ENCODE peak calls at places on chromosomes 7 and 10, in ten cellular contexts. One of them, this sample, is unnamed.

GRCh38 chr10:42962902-42963231 is 114.0 kb upstream of the RET start:
- DNase-seq in bronchial epithelial cell: no peak
- DNase-seq in stimulated activated CD8-positive, alpha-beta memory T cell treated with anti-CD3 and anti-CD28 coated beads, Interleukin-4, amount 100 ng/mL, for 48 hours: peak; percentile 7
- DNase-seq in fibroblast of gingiva: no peak
- DNase-seq in NCI-H1092 treated with DMSO at 0.1 percent for 48 hours: no peak
- DNase-seq in stimulated activated CD4-positive, alpha-beta T cell treated with anti-CD3 and anti-CD28 coated beads, Interleukin-1b, Interleukin-23, amount 100 ng/mL, for 4 hours: no peak
- DNase-seq in iPS-NIHi11: no peak
- DNase-seq in T-helper 9 cell: no peak
- DNase-seq in ACHN: no peak
- DNase-seq in M059J: no peak
- DNase-seq in this sample: no peak

GRCh38 chr7:52684388-52684787 is 351.0 kb upstream of the POM121L12 start:
- DNase-seq in stimulated activated CD4-positive, alpha-beta T cell treated with anti-CD3 and anti-CD28 coated beads, Interleukin-1b, Interleukin-23, amount 100 ng/mL, for 4 hours: no peak
- DNase-seq in stimulated activated CD8-positive, alpha-beta memory T cell treated with anti-CD3 and anti-CD28 coated beads, Interleukin-4, amount 100 ng/mL, for 48 hours: no peak
- DNase-seq in bronchial epithelial cell: no peak
- DNase-seq in M059J: no peak
- DNase-seq in iPS-NIHi11: no peak
- DNase-seq in fibroblast of gingiva: no peak
- DNase-seq in T-helper 9 cell: no peak
- DNase-seq in ACHN: no peak
- DNase-seq in NCI-H1092 treated with DMSO at 0.1 percent for 48 hours: no peak
- DNase-seq in this sample: no peak

GRCh38 chr10:24551161-24551560 is 172.5 kb downstream of the ARHGAP21 start:
- DNase-seq in fibroblast of gingiva: no peak
- DNase-seq in bronchial epithelial cell: peak; percentile 56
- DNase-seq in ACHN: no peak
- DNase-seq in stimulated activated CD8-positive, alpha-beta memory T cell treated with anti-CD3 and anti-CD28 coated beads, Interleukin-4, amount 100 ng/mL, for 48 hours: no peak
- DNase-seq in iPS-NIHi11: peak; percentile 22
- DNase-seq in stimulated activated CD4-positive, alpha-beta T cell treated with anti-CD3 and anti-CD28 coated beads, Interleukin-1b, Interleukin-23, amount 100 ng/mL, for 4 hours: no peak
- DNase-seq in T-helper 9 cell: no peak
- DNase-seq in M059J: no peak
- DNase-seq in NCI-H1092 treated with DMSO at 0.1 percent for 48 hours: no peak
- DNase-seq in this sample: no peak

GRCh38 chr7:157495177-157495553 is 158.4 kb downstream of the DNAJB6 start:
- DNase-seq in ACHN: no peak
- DNase-seq in NCI-H1092 treated with DMSO at 0.1 percent for 48 hours: no peak
- DNase-seq in iPS-NIHi11: no peak
- DNase-seq in fibroblast of gingiva: no peak
- DNase-seq in stimulated activated CD8-positive, alpha-beta memory T cell treated with anti-CD3 and anti-CD28 coated beads, Interleukin-4, amount 100 ng/mL, for 48 hours: peak; percentile 32
- DNase-seq in stimulated activated CD4-positive, alpha-beta T cell treated with anti-CD3 and anti-CD28 coated beads, Interleukin-1b, Interleukin-23, amount 100 ng/mL, for 4 hours: no peak
- DNase-seq in T-helper 9 cell: no peak
- DNase-seq in bronchial epithelial cell: no peak
- DNase-seq in M059J: no peak
- DNase-seq in this sample: no peak

GRCh38 chr7:164882-165660 is 27.3 kb upstream of the FAM20C start:
- DNase-seq in bronchial epithelial cell: no peak
- DNase-seq in iPS-NIHi11: peak; percentile 9
- DNase-seq in fibroblast of gingiva: no peak
- DNase-seq in T-helper 9 cell: no peak
- DNase-seq in stimulated activated CD4-positive, alpha-beta T cell treated with anti-CD3 and anti-CD28 coated beads, Interleukin-1b, Interleukin-23, amount 100 ng/mL, for 4 hours: no peak
- DNase-seq in ACHN: no peak
- DNase-seq in M059J: no peak
- DNase-seq in stimulated activated CD8-positive, alpha-beta memory T cell treated with anti-CD3 and anti-CD28 coated beads, Interleukin-4, amount 100 ng/mL, for 48 hours: no peak
- DNase-seq in NCI-H1092 treated with DMSO at 0.1 percent for 48 hours: no peak
- DNase-seq in this sample: no peak

GRCh38 chr10:80619036-80619435 is 81.3 kb downstream of the SH2D4B start:
- DNase-seq in bronchial epithelial cell: peak; percentile 94
- DNase-seq in stimulated activated CD8-positive, alpha-beta memory T cell treated with anti-CD3 and anti-CD28 coated beads, Interleukin-4, amount 100 ng/mL, for 48 hours: no peak
- DNase-seq in fibroblast of gingiva: no peak
- DNase-seq in ACHN: no peak
- DNase-seq in M059J: no peak
- DNase-seq in NCI-H1092 treated with DMSO at 0.1 percent for 48 hours: no peak
- DNase-seq in T-helper 9 cell: no peak
- DNase-seq in stimulated activated CD4-positive, alpha-beta T cell treated with anti-CD3 and anti-CD28 coated beads, Interleukin-1b, Interleukin-23, amount 100 ng/mL, for 4 hours: no peak
- DNase-seq in iPS-NIHi11: no peak
- DNase-seq in this sample: no peak

GRCh38 chr10:66209025-66209424 is 716.8 kb upstream of the LRRTM3 start:
- DNase-seq in stimulated activated CD8-positive, alpha-beta memory T cell treated with anti-CD3 and anti-CD28 coated beads, Interleukin-4, amount 100 ng/mL, for 48 hours: no peak
- DNase-seq in NCI-H1092 treated with DMSO at 0.1 percent for 48 hours: no peak
- DNase-seq in bronchial epithelial cell: peak; percentile 21
- DNase-seq in M059J: no peak
- DNase-seq in ACHN: no peak
- DNase-seq in stimulated activated CD4-positive, alpha-beta T cell treated with anti-CD3 and anti-CD28 coated beads, Interleukin-1b, Interleukin-23, amount 100 ng/mL, for 4 hours: no peak
- DNase-seq in fibroblast of gingiva: no peak
- DNase-seq in iPS-NIHi11: no peak
- DNase-seq in T-helper 9 cell: no peak
- DNase-seq in this sample: no peak

GRCh38 chr10:75430000-75430763 is 1.2 kb upstream of the LRMDA start:
- DNase-seq in stimulated activated CD4-positive, alpha-beta T cell treated with anti-CD3 and anti-CD28 coated beads, Interleukin-1b, Interleukin-23, amount 100 ng/mL, for 4 hours: no peak
- DNase-seq in iPS-NIHi11: peak; percentile 74
- DNase-seq in stimulated activated CD8-positive, alpha-beta memory T cell treated with anti-CD3 and anti-CD28 coated beads, Interleukin-4, amount 100 ng/mL, for 48 hours: no peak
- DNase-seq in M059J: peak; percentile 21
- DNase-seq in T-helper 9 cell: no peak
- DNase-seq in bronchial epithelial cell: peak; percentile 91
- DNase-seq in fibroblast of gingiva: no peak
- DNase-seq in NCI-H1092 treated with DMSO at 0.1 percent for 48 hours: no peak
- DNase-seq in ACHN: no peak
- DNase-seq in this sample: peak; percentile 32

GRCh38 chr7:80858141-80858903 is 60.5 kb downstream of the SEMA3C start:
- DNase-seq in stimulated activated CD4-positive, alpha-beta T cell treated with anti-CD3 and anti-CD28 coated beads, Interleukin-1b, Interleukin-23, amount 100 ng/mL, for 4 hours: no peak
- DNase-seq in ACHN: no peak
- DNase-seq in M059J: peak; percentile 52
- DNase-seq in T-helper 9 cell: no peak
- DNase-seq in NCI-H1092 treated with DMSO at 0.1 percent for 48 hours: no peak
- DNase-seq in iPS-NIHi11: no peak
- DNase-seq in fibroblast of gingiva: peak; percentile 14
- DNase-seq in bronchial epithelial cell: peak; percentile 49
- DNase-seq in stimulated activated CD8-positive, alpha-beta memory T cell treated with anti-CD3 and anti-CD28 coated beads, Interleukin-4, amount 100 ng/mL, for 48 hours: no peak
- DNase-seq in this sample: no peak

GRCh38 chr7:32579776-32580175 is 84.5 kb downstream of the AVL9 start:
- DNase-seq in T-helper 9 cell: no peak
- DNase-seq in stimulated activated CD4-positive, alpha-beta T cell treated with anti-CD3 and anti-CD28 coated beads, Interleukin-1b, Interleukin-23, amount 100 ng/mL, for 4 hours: no peak
- DNase-seq in fibroblast of gingiva: no peak
- DNase-seq in iPS-NIHi11: no peak
- DNase-seq in bronchial epithelial cell: no peak
- DNase-seq in M059J: peak; percentile 14
- DNase-seq in NCI-H1092 treated with DMSO at 0.1 percent for 48 hours: no peak
- DNase-seq in ACHN: no peak
- DNase-seq in stimulated activated CD8-positive, alpha-beta memory T cell treated with anti-CD3 and anti-CD28 coated beads, Interleukin-4, amount 100 ng/mL, for 48 hours: no peak
- DNase-seq in this sample: no peak

GRCh38 chr10:100183482-100183881 is 2.3 kb downstream of the ERLIN1 start:
- DNase-seq in bronchial epithelial cell: peak; percentile 91
- DNase-seq in NCI-H1092 treated with DMSO at 0.1 percent for 48 hours: no peak
- DNase-seq in iPS-NIHi11: no peak
- DNase-seq in M059J: no peak
- DNase-seq in T-helper 9 cell: no peak
- DNase-seq in fibroblast of gingiva: peak; percentile 37
- DNase-seq in stimulated activated CD8-positive, alpha-beta memory T cell treated with anti-CD3 and anti-CD28 coated beads, Interleukin-4, amount 100 ng/mL, for 48 hours: no peak
- DNase-seq in ACHN: no peak
- DNase-seq in stimulated activated CD4-positive, alpha-beta T cell treated with anti-CD3 and anti-CD28 coated beads, Interleukin-1b, Interleukin-23, amount 100 ng/mL, for 4 hours: no peak
- DNase-seq in this sample: no peak

GRCh38 chr10:11553773-11554381 is 57.6 kb downstream of the USP6NL start:
- DNase-seq in fibroblast of gingiva: no peak
- DNase-seq in M059J: no peak
- DNase-seq in ACHN: no peak
- DNase-seq in stimulated activated CD4-positive, alpha-beta T cell treated with anti-CD3 and anti-CD28 coated beads, Interleukin-1b, Interleukin-23, amount 100 ng/mL, for 4 hours: no peak
- DNase-seq in iPS-NIHi11: no peak
- DNase-seq in T-helper 9 cell: no peak
- DNase-seq in bronchial epithelial cell: no peak
- DNase-seq in stimulated activated CD8-positive, alpha-beta memory T cell treated with anti-CD3 and anti-CD28 coated beads, Interleukin-4, amount 100 ng/mL, for 48 hours: no peak
- DNase-seq in NCI-H1092 treated with DMSO at 0.1 percent for 48 hours: no peak
- DNase-seq in this sample: no peak

GRCh38 chr7:101947899-101948298 is 130.5 kb downstream of the CUX1 start:
- DNase-seq in stimulated activated CD8-positive, alpha-beta memory T cell treated with anti-CD3 and anti-CD28 coated beads, Interleukin-4, amount 100 ng/mL, for 48 hours: no peak
- DNase-seq in NCI-H1092 treated with DMSO at 0.1 percent for 48 hours: peak; percentile 82
- DNase-seq in iPS-NIHi11: no peak
- DNase-seq in M059J: no peak
- DNase-seq in bronchial epithelial cell: no peak
- DNase-seq in T-helper 9 cell: no peak
- DNase-seq in ACHN: no peak
- DNase-seq in stimulated activated CD4-positive, alpha-beta T cell treated with anti-CD3 and anti-CD28 coated beads, Interleukin-1b, Interleukin-23, amount 100 ng/mL, for 4 hours: no peak
- DNase-seq in fibroblast of gingiva: no peak
- DNase-seq in this sample: no peak

GRCh38 chr10:11409357-11409756 is 202.1 kb downstream of the USP6NL start:
- DNase-seq in M059J: no peak
- DNase-seq in T-helper 9 cell: no peak
- DNase-seq in stimulated activated CD4-positive, alpha-beta T cell treated with anti-CD3 and anti-CD28 coated beads, Interleukin-1b, Interleukin-23, amount 100 ng/mL, for 4 hours: no peak
- DNase-seq in fibroblast of gingiva: no peak
- DNase-seq in NCI-H1092 treated with DMSO at 0.1 percent for 48 hours: no peak
- DNase-seq in stimulated activated CD8-positive, alpha-beta memory T cell treated with anti-CD3 and anti-CD28 coated beads, Interleukin-4, amount 100 ng/mL, for 48 hours: no peak
- DNase-seq in bronchial epithelial cell: no peak
- DNase-seq in iPS-NIHi11: no peak
- DNase-seq in ACHN: no peak
- DNase-seq in this sample: no peak

GRCh38 chr10:13117842-13118783 is 18.1 kb downstream of the OPTN start:
- DNase-seq in M059J: no peak
- DNase-seq in stimulated activated CD4-positive, alpha-beta T cell treated with anti-CD3 and anti-CD28 coated beads, Interleukin-1b, Interleukin-23, amount 100 ng/mL, for 4 hours: no peak
- DNase-seq in fibroblast of gingiva: no peak
- DNase-seq in T-helper 9 cell: no peak
- DNase-seq in iPS-NIHi11: no peak
- DNase-seq in bronchial epithelial cell: no peak
- DNase-seq in ACHN: no peak
- DNase-seq in stimulated activated CD8-positive, alpha-beta memory T cell treated with anti-CD3 and anti-CD28 coated beads, Interleukin-4, amount 100 ng/mL, for 48 hours: no peak
- DNase-seq in NCI-H1092 treated with DMSO at 0.1 percent for 48 hours: no peak
- DNase-seq in this sample: no peak

GRCh38 chr10:65033957-65034356 is 1512.8 kb downstream of the REEP3 start:
- DNase-seq in bronchial epithelial cell: no peak
- DNase-seq in iPS-NIHi11: no peak
- DNase-seq in T-helper 9 cell: no peak
- DNase-seq in M059J: no peak
- DNase-seq in stimulated activated CD4-positive, alpha-beta T cell treated with anti-CD3 and anti-CD28 coated beads, Interleukin-1b, Interleukin-23, amount 100 ng/mL, for 4 hours: no peak
- DNase-seq in ACHN: no peak
- DNase-seq in fibroblast of gingiva: no peak
- DNase-seq in NCI-H1092 treated with DMSO at 0.1 percent for 48 hours: no peak
- DNase-seq in stimulated activated CD8-positive, alpha-beta memory T cell treated with anti-CD3 and anti-CD28 coated beads, Interleukin-4, amount 100 ng/mL, for 48 hours: no peak
- DNase-seq in this sample: no peak

GRCh38 chr10:118965636-118966035 is 63.9 kb upstream of the NANOS1 start:
- DNase-seq in NCI-H1092 treated with DMSO at 0.1 percent for 48 hours: no peak
- DNase-seq in fibroblast of gingiva: no peak
- DNase-seq in iPS-NIHi11: no peak
- DNase-seq in bronchial epithelial cell: no peak
- DNase-seq in T-helper 9 cell: no peak
- DNase-seq in M059J: no peak
- DNase-seq in ACHN: no peak
- DNase-seq in stimulated activated CD8-positive, alpha-beta memory T cell treated with anti-CD3 and anti-CD28 coated beads, Interleukin-4, amount 100 ng/mL, for 48 hours: no peak
- DNase-seq in stimulated activated CD4-positive, alpha-beta T cell treated with anti-CD3 and anti-CD28 coated beads, Interleukin-1b, Interleukin-23, amount 100 ng/mL, for 4 hours: no peak
- DNase-seq in this sample: no peak

GRCh38 chr7:30162133-30162532 is 27.3 kb downstream of the MTURN start:
- DNase-seq in iPS-NIHi11: no peak
- DNase-seq in T-helper 9 cell: no peak
- DNase-seq in M059J: no peak
- DNase-seq in bronchial epithelial cell: no peak
- DNase-seq in ACHN: no peak
- DNase-seq in stimulated activated CD8-positive, alpha-beta memory T cell treated with anti-CD3 and anti-CD28 coated beads, Interleukin-4, amount 100 ng/mL, for 48 hours: no peak
- DNase-seq in fibroblast of gingiva: no peak
- DNase-seq in stimulated activated CD4-positive, alpha-beta T cell treated with anti-CD3 and anti-CD28 coated beads, Interleukin-1b, Interleukin-23, amount 100 ng/mL, for 4 hours: no peak
- DNase-seq in NCI-H1092 treated with DMSO at 0.1 percent for 48 hours: no peak
- DNase-seq in this sample: no peak

GRCh38 chr10:34397324-34397723 is 417.8 kb downstream of the PARD3 start:
- DNase-seq in NCI-H1092 treated with DMSO at 0.1 percent for 48 hours: no peak
- DNase-seq in bronchial epithelial cell: no peak
- DNase-seq in stimulated activated CD8-positive, alpha-beta memory T cell treated with anti-CD3 and anti-CD28 coated beads, Interleukin-4, amount 100 ng/mL, for 48 hours: no peak
- DNase-seq in T-helper 9 cell: no peak
- DNase-seq in ACHN: no peak
- DNase-seq in stimulated activated CD4-positive, alpha-beta T cell treated with anti-CD3 and anti-CD28 coated beads, Interleukin-1b, Interleukin-23, amount 100 ng/mL, for 4 hours: no peak
- DNase-seq in M059J: peak; percentile 53
- DNase-seq in iPS-NIHi11: no peak
- DNase-seq in fibroblast of gingiva: peak; percentile 68
- DNase-seq in this sample: no peak

GRCh38 chr7:80481196-80481884 is 30.5 kb downstream of the GNAT3 start:
- DNase-seq in bronchial epithelial cell: peak; percentile 85
- DNase-seq in iPS-NIHi11: peak; percentile 9
- DNase-seq in fibroblast of gingiva: no peak
- DNase-seq in T-helper 9 cell: no peak
- DNase-seq in NCI-H1092 treated with DMSO at 0.1 percent for 48 hours: no peak
- DNase-seq in ACHN: peak; percentile 45
- DNase-seq in stimulated activated CD8-positive, alpha-beta memory T cell treated with anti-CD3 and anti-CD28 coated beads, Interleukin-4, amount 100 ng/mL, for 48 hours: no peak
- DNase-seq in stimulated activated CD4-positive, alpha-beta T cell treated with anti-CD3 and anti-CD28 coated beads, Interleukin-1b, Interleukin-23, amount 100 ng/mL, for 4 hours: no peak
- DNase-seq in M059J: peak; percentile 88
- DNase-seq in this sample: no peak

GRCh38 chr10:34498821-34499220 is 316.3 kb downstream of the PARD3 start:
- DNase-seq in NCI-H1092 treated with DMSO at 0.1 percent for 48 hours: no peak
- DNase-seq in stimulated activated CD4-positive, alpha-beta T cell treated with anti-CD3 and anti-CD28 coated beads, Interleukin-1b, Interleukin-23, amount 100 ng/mL, for 4 hours: no peak
- DNase-seq in stimulated activated CD8-positive, alpha-beta memory T cell treated with anti-CD3 and anti-CD28 coated beads, Interleukin-4, amount 100 ng/mL, for 48 hours: no peak
- DNase-seq in ACHN: no peak
- DNase-seq in bronchial epithelial cell: no peak
- DNase-seq in T-helper 9 cell: no peak
- DNase-seq in iPS-NIHi11: no peak
- DNase-seq in M059J: no peak
- DNase-seq in fibroblast of gingiva: peak; percentile 40
- DNase-seq in this sample: no peak

GRCh38 chr10:119135517-119135890 is 30.0 kb downstream of the SFXN4 start:
- DNase-seq in bronchial epithelial cell: no peak
- DNase-seq in stimulated activated CD4-positive, alpha-beta T cell treated with anti-CD3 and anti-CD28 coated beads, Interleukin-1b, Interleukin-23, amount 100 ng/mL, for 4 hours: no peak
- DNase-seq in fibroblast of gingiva: peak; percentile 91
- DNase-seq in ACHN: no peak
- DNase-seq in stimulated activated CD8-positive, alpha-beta memory T cell treated with anti-CD3 and anti-CD28 coated beads, Interleukin-4, amount 100 ng/mL, for 48 hours: peak; percentile 42
- DNase-seq in M059J: no peak
- DNase-seq in iPS-NIHi11: no peak
- DNase-seq in NCI-H1092 treated with DMSO at 0.1 percent for 48 hours: no peak
- DNase-seq in T-helper 9 cell: no peak
- DNase-seq in this sample: no peak

GRCh38 chr7:117484988-117485655 is 5.3 kb downstream of the CFTR start:
- DNase-seq in stimulated activated CD4-positive, alpha-beta T cell treated with anti-CD3 and anti-CD28 coated beads, Interleukin-1b, Interleukin-23, amount 100 ng/mL, for 4 hours: no peak
- DNase-seq in bronchial epithelial cell: no peak
- DNase-seq in NCI-H1092 treated with DMSO at 0.1 percent for 48 hours: no peak
- DNase-seq in iPS-NIHi11: no peak
- DNase-seq in M059J: no peak
- DNase-seq in T-helper 9 cell: no peak
- DNase-seq in fibroblast of gingiva: no peak
- DNase-seq in stimulated activated CD8-positive, alpha-beta memory T cell treated with anti-CD3 and anti-CD28 coated beads, Interleukin-4, amount 100 ng/mL, for 48 hours: no peak
- DNase-seq in ACHN: no peak
- DNase-seq in this sample: no peak

GRCh38 chr7:75638607-75639070 is 100.1 kb downstream of the HIP1 start:
- DNase-seq in fibroblast of gingiva: no peak
- DNase-seq in stimulated activated CD8-positive, alpha-beta memory T cell treated with anti-CD3 and anti-CD28 coated beads, Interleukin-4, amount 100 ng/mL, for 48 hours: no peak
- DNase-seq in NCI-H1092 treated with DMSO at 0.1 percent for 48 hours: peak; percentile 43
- DNase-seq in ACHN: peak; percentile 60
- DNase-seq in iPS-NIHi11: peak; percentile 75
- DNase-seq in M059J: peak; percentile 63
- DNase-seq in T-helper 9 cell: no peak
- DNase-seq in stimulated activated CD4-positive, alpha-beta T cell treated with anti-CD3 and anti-CD28 coated beads, Interleukin-1b, Interleukin-23, amount 100 ng/mL, for 4 hours: no peak
- DNase-seq in bronchial epithelial cell: no peak
- DNase-seq in this sample: peak; percentile 51

GRCh38 chr7:107150375-107151073 is 18.3 kb upstream of the HBP1 start:
- DNase-seq in T-helper 9 cell: peak; percentile 77
- DNase-seq in M059J: peak; percentile 72
- DNase-seq in stimulated activated CD4-positive, alpha-beta T cell treated with anti-CD3 and anti-CD28 coated beads, Interleukin-1b, Interleukin-23, amount 100 ng/mL, for 4 hours: peak; percentile 58
- DNase-seq in NCI-H1092 treated with DMSO at 0.1 percent for 48 hours: peak; percentile 84
- DNase-seq in iPS-NIHi11: peak; percentile 28
- DNase-seq in bronchial epithelial cell: peak; percentile 53
- DNase-seq in stimulated activated CD8-positive, alpha-beta memory T cell treated with anti-CD3 and anti-CD28 coated beads, Interleukin-4, amount 100 ng/mL, for 48 hours: peak; percentile 86
- DNase-seq in ACHN: peak; percentile 84
- DNase-seq in fibroblast of gingiva: peak; percentile 64
- DNase-seq in this sample: peak; percentile 70

GRCh38 chr7:108348913-108349312 is 107.3 kb downstream of the NRCAM start:
- DNase-seq in ACHN: no peak
- DNase-seq in stimulated activated CD4-positive, alpha-beta T cell treated with anti-CD3 and anti-CD28 coated beads, Interleukin-1b, Interleukin-23, amount 100 ng/mL, for 4 hours: no peak
- DNase-seq in T-helper 9 cell: no peak
- DNase-seq in fibroblast of gingiva: peak; percentile 83
- DNase-seq in bronchial epithelial cell: peak; percentile 80
- DNase-seq in stimulated activated CD8-positive, alpha-beta memory T cell treated with anti-CD3 and anti-CD28 coated beads, Interleukin-4, amount 100 ng/mL, for 48 hours: no peak
- DNase-seq in NCI-H1092 treated with DMSO at 0.1 percent for 48 hours: no peak
- DNase-seq in M059J: peak; percentile 52
- DNase-seq in iPS-NIHi11: no peak
- DNase-seq in this sample: no peak

GRCh38 chr7:29270979-29271658 is 76.5 kb downstream of the CHN2 start:
- DNase-seq in fibroblast of gingiva: no peak
- DNase-seq in NCI-H1092 treated with DMSO at 0.1 percent for 48 hours: no peak
- DNase-seq in ACHN: no peak
- DNase-seq in bronchial epithelial cell: no peak
- DNase-seq in M059J: no peak
- DNase-seq in stimulated activated CD4-positive, alpha-beta T cell treated with anti-CD3 and anti-CD28 coated beads, Interleukin-1b, Interleukin-23, amount 100 ng/mL, for 4 hours: no peak
- DNase-seq in iPS-NIHi11: no peak
- DNase-seq in T-helper 9 cell: no peak
- DNase-seq in stimulated activated CD8-positive, alpha-beta memory T cell treated with anti-CD3 and anti-CD28 coated beads, Interleukin-4, amount 100 ng/mL, for 48 hours: no peak
- DNase-seq in this sample: no peak

GRCh38 chr7:106369349-106369748 is 84.6 kb upstream of the NAMPT start:
- DNase-seq in stimulated activated CD8-positive, alpha-beta memory T cell treated with anti-CD3 and anti-CD28 coated beads, Interleukin-4, amount 100 ng/mL, for 48 hours: no peak
- DNase-seq in fibroblast of gingiva: peak; percentile 74
- DNase-seq in T-helper 9 cell: no peak
- DNase-seq in M059J: peak; percentile 88
- DNase-seq in NCI-H1092 treated with DMSO at 0.1 percent for 48 hours: no peak
- DNase-seq in bronchial epithelial cell: peak; percentile 72
- DNase-seq in iPS-NIHi11: no peak
- DNase-seq in ACHN: peak; percentile 12
- DNase-seq in stimulated activated CD4-positive, alpha-beta T cell treated with anti-CD3 and anti-CD28 coated beads, Interleukin-1b, Interleukin-23, amount 100 ng/mL, for 4 hours: no peak
- DNase-seq in this sample: no peak